ENCODE peak calls at places on chromosomes 13 and 19, in four cellular contexts. S, Y, O and H are unnamed samples.

GRCh38 chr19:39995794-39996193 is 1.1 kb upstream of the ZNF546 start:
- DNase-seq in S (no peak), Y (no peak), O (no peak), H (no peak)

GRCh38 chr19:56139847-56140582 is 1.1 kb upstream of the ZNF444 start:
- DNase-seq in S (no peak), Y (no peak), O (no peak), H (no peak)

GRCh38 chr19:30669329-30670010 is 297.3 kb downstream of the ZNF536 start:
- DNase-seq in S (peak; percentile 80), Y (no peak), O (no peak), H (peak; percentile 43)

GRCh38 chr13:45367995-45368394 is 27.0 kb upstream of the TPT1 start:
- DNase-seq in S (no peak), Y (no peak), O (no peak), H (no peak)

GRCh38 chr13:48595330-48596127 is 58.2 kb upstream of the CYSLTR2 start:
- DNase-seq in S (peak; percentile 45), Y (peak; percentile 40), O (peak; percentile 54), H (peak; percentile 70)

GRCh38 chr19:10269333-10270179 is 1.4 kb upstream of the ICAM1 start:
- DNase-seq in S (peak; percentile 87), Y (peak; percentile 88), O (peak; percentile 11), H (peak; percentile 87)

GRCh38 chr13:19862511-19863313 is 737 bp downstream of the ZMYM5 start:
- DNase-seq in S (peak; percentile 66), Y (peak; percentile 35), O (no peak), H (peak; percentile 17)

GRCh38 chr13:48496796-48497195 is 36.1 kb downstream of the RCBTB2 start:
- DNase-seq in S (no peak), Y (no peak), O (no peak), H (no peak)

GRCh38 chr13:106230450-106230849 is 305.0 kb downstream of the EFNB2 start:
- DNase-seq in S (no peak), Y (no peak), O (no peak), H (no peak)

GRCh38 chr19:9931629-9932028 is 4.7 kb downstream of the OLFM2 start:
- DNase-seq in S (no peak), Y (no peak), O (no peak), H (no peak)

GRCh38 chr19:33410915-33411401 is 37.4 kb downstream of the CEBPG start:
- DNase-seq in S (no peak), Y (no peak), O (no peak), H (no peak)

GRCh38 chr19:5356918-5357317 is 16.3 kb upstream of the PTPRS start:
- DNase-seq in S (no peak), Y (no peak), O (no peak), H (no peak)

GRCh38 chr13:21675095-21676007 is 4.5 kb downstream of the FGF9 start:
- DNase-seq in S (peak; percentile 56), Y (no peak), O (peak; percentile 75), H (no peak)

GRCh38 chr13:34076319-34076718 is 258.4 kb downstream of the RFC3 start:
- DNase-seq in S (no peak), Y (no peak), O (no peak), H (no peak)

GRCh38 chr13:95115525-95115924 is 185.7 kb downstream of the ABCC4 start:
- DNase-seq in S (no peak), Y (peak; percentile 43), O (peak; percentile 29), H (peak; percentile 20)

GRCh38 chr13:43346427-43346826 is 323.0 kb downstream of the DNAJC15 start:
- DNase-seq in S (no peak), Y (no peak), O (no peak), H (no peak)

GRCh38 chr19:390386-391198 is 18.4 kb downstream of the C2CD4C start:
- DNase-seq in S (no peak), Y (no peak), O (no peak), H (no peak)

GRCh38 chr13:81275666-81276258 is 934.8 kb upstream of the SPRY2 start:
- DNase-seq in S (no peak), Y (no peak), O (no peak), H (no peak)

GRCh38 chr13:45231722-45232121 is 30.9 kb upstream of the KCTD4 start:
- DNase-seq in S (no peak), Y (no peak), O (peak; percentile 68), H (no peak)

GRCh38 chr13:46909037-46909436 is 12.2 kb upstream of the HTR2A start:
- DNase-seq in S (no peak), Y (no peak), O (no peak), H (no peak)

GRCh38 chr19:45186509-45187334 is 8.1 kb downstream of the BLOC1S3 start:
- DNase-seq in S (no peak), Y (no peak), O (no peak), H (no peak)

GRCh38 chr13:110387451-110388140 is 80.5 kb downstream of the COL4A2 start:
- DNase-seq in S (peak; percentile 48), Y (no peak), O (no peak), H (no peak)

GRCh38 chr13:99757756-99758464 is 213.7 kb downstream of the ZIC5 start:
- DNase-seq in S (no peak), Y (no peak), O (no peak), H (no peak)

GRCh38 chr13:48222358-48223015 is 10.5 kb upstream of the ITM2B start:
- DNase-seq in S (no peak), Y (peak; percentile 34), O (no peak), H (no peak)

GRCh38 chr13:44299142-44299541 is 74.5 kb upstream of the SERP2 start:
- DNase-seq in S (no peak), Y (no peak), O (no peak), H (no peak)

GRCh38 chr13:24668511-24668910 is 11.7 kb upstream of the ATP12A start:
- DNase-seq in S (no peak), Y (no peak), O (no peak), H (no peak)

GRCh38 chr19:8459520-8460260 is 14.9 kb downstream of the HNRNPM start:
- DNase-seq in S (no peak), Y (no peak), O (no peak), H (no peak)

GRCh38 chr13:100266026-100266425 is 177.1 kb downstream of the PCCA start:
- DNase-seq in S (no peak), Y (no peak), O (no peak), H (no peak)

GRCh38 chr13:53250272-53250875 is 221.8 kb downstream of the OLFM4 start:
- DNase-seq in S (peak; percentile 93), Y (no peak), O (peak; percentile 75), H (peak; percentile 48)

GRCh38 chr13:32047088-32047487 is 15.5 kb downstream of the FRY start:
- DNase-seq in S (no peak), Y (no peak), O (no peak), H (no peak)

GRCh38 chr19:8149261-8150094 is at the start of gene FBN3:
- DNase-seq in S (peak; percentile 83), Y (no peak), O (no peak), H (no peak)

GRCh38 chr19:1266818-1267440 is 2.2 kb upstream of the CIRBP start:
- DNase-seq in S (peak; percentile 79), Y (peak; percentile 79), O (no peak), H (peak; percentile 74)

GRCh38 chr13:27182844-27183497 is 11.4 kb upstream of the USP12 start:
- DNase-seq in S (no peak), Y (peak; percentile 54), O (no peak), H (peak; percentile 79)

GRCh38 chr13:92677571-92677970 is 549.0 kb upstream of the GPC6 start:
- DNase-seq in S (peak; percentile 33), Y (no peak), O (peak; percentile 47), H (no peak)

GRCh38 chr13:33251131-33251629 is 34.4 kb downstream of the STARD13 start:
- DNase-seq in S (no peak), Y (no peak), O (no peak), H (peak; percentile 33)